ENCODE peak calls at places on chromosomes 7 and 10, in eight cellular contexts. P is Calu3; O is activated T-helper 1 cell treated with anti-CD3 and anti-CD28 coated beads, Interleukin-12 subunit alpha, Interleukin-12 subunit beta, Interleukin-2, Interleukin-4 antibody, amounts not matched to agents 30 ng/mL and 10 ng/mL and 1 ng/mL, durations not matched to agents 14 hours and 24 hours and 36 hours; S is GM04504; U is stimulated activated CD4-positive, alpha-beta T cell treated with anti-CD3 and anti-CD28 coated beads, Interleukin-2, amount 100 ng/mL, for 48 hours; D is activated T-helper 9 cell treated with anti-CD3 and anti-CD28 coated beads, Interleukin-2, amount 50 U/mL, for 16 hours; J is brain microvascular endothelial cell; E is putamen. C is an unnamed sample.

GRCh38 chr7:11548532-11548931 is 283.5 kb downstream of the THSD7A start:
- DNase-seq in P (no peak), O (no peak), S (no peak), U (no peak), D (no peak), J (no peak), E (no peak), C (no peak)

GRCh38 chr10:18079665-18080295 is 60.4 kb upstream of the CACNB2 start:
- DNase-seq in P (no peak), O (no peak), S (peak), U (no peak), D (no peak), J (no peak), E (no peak), C (no peak)

GRCh38 chr7:22943997-22944396 is 69.9 kb downstream of the HYCC1 start:
- DNase-seq in P (no peak), O (no peak), S (no peak), U (no peak), D (no peak), J (peak), E (no peak), C (no peak)

GRCh38 chr7:91251877-91252276 is 12.4 kb upstream of the FZD1 start:
- DNase-seq in P (no peak), O (no peak), S (no peak), U (no peak), D (no peak), J (no peak), E (no peak), C (no peak)

GRCh38 chr7:100696123-100696521 is 2.1 kb upstream of the GIGYF1 start:
- DNase-seq in P (no peak), O (no peak), S (no peak), U (no peak), D (no peak), J (no peak), E (no peak), C (no peak)

GRCh38 chr10:79065091-79065551 is 3.6 kb upstream of the ZMIZ1 start:
- DNase-seq in P (no peak), O (no peak), S (no peak), U (no peak), D (no peak), J (no peak), E (no peak), C (no peak)

GRCh38 chr10:77641788-77642397 is 4.3 kb upstream of the KCNMA1 start:
- DNase-seq in P (peak), O (peak), S (peak), U (peak), D (peak), J (peak), E (peak), C (peak)

GRCh38 chr10:44995581-44995913 is 5.2 kb upstream of the ZNF22 start:
- DNase-seq in P (no peak), O (no peak), S (no peak), U (no peak), D (no peak), J (no peak), E (no peak), C (no peak)

GRCh38 chr10:17059197-17059688 is 70.4 kb downstream of the CUBN start:
- DNase-seq in P (no peak), O (no peak), S (peak), U (no peak), D (no peak), J (peak), E (no peak), C (no peak)

GRCh38 chr10:22489467-22489866 is 144.2 kb downstream of the SPAG6 start:
- DNase-seq in P (no peak), O (no peak), S (no peak), U (no peak), D (no peak), J (no peak), E (no peak), C (no peak)

GRCh38 chr7:24926623-24927539 is 53.1 kb downstream of the OSBPL3 start:
- DNase-seq in P (no peak), O (no peak), S (peak), U (no peak), D (no peak), J (peak), E (no peak), C (no peak)

GRCh38 chr10:43220971-43221418 is 45.9 kb downstream of the RASGEF1A start:
- DNase-seq in P (no peak), O (no peak), S (no peak), U (no peak), D (no peak), J (no peak), E (no peak), C (no peak)

GRCh38 chr7:150524018-150524417 is 9.3 kb downstream of the GIMAP7 start:
- DNase-seq in P (no peak), O (no peak), S (no peak), U (no peak), D (no peak), J (no peak), E (no peak), C (no peak)

GRCh38 chr10:100357073-100357858 is 10.2 kb downstream of the SCD start:
- DNase-seq in P (no peak), O (no peak), S (no peak), U (no peak), D (no peak), J (no peak), E (no peak), C (no peak)

GRCh38 chr7:27586825-27587224 is 75.9 kb downstream of the HIBADH start:
- DNase-seq in P (no peak), O (no peak), S (no peak), U (no peak), D (no peak), J (no peak), E (peak), C (peak)

GRCh38 chr7:47950714-47951113 is 2.4 kb upstream of the PKD1L1 start:
- DNase-seq in P (peak), O (no peak), S (no peak), U (no peak), D (no peak), J (no peak), E (no peak), C (peak)

GRCh38 chr7:24816868-24817267 is 59.6 kb upstream of the GSDME start:
- DNase-seq in P (no peak), O (no peak), S (no peak), U (no peak), D (no peak), J (no peak), E (no peak), C (no peak)

GRCh38 chr10:18880530-18880929 is 168.1 kb upstream of the MALRD1 start:
- DNase-seq in P (no peak), O (no peak), S (no peak), U (no peak), D (no peak), J (no peak), E (no peak), C (no peak)

GRCh38 chr10:98006266-98006665 is 24.2 kb downstream of the CRTAC1 start:
- DNase-seq in P (no peak), O (no peak), S (no peak), U (no peak), D (no peak), J (no peak), E (no peak), C (no peak)

GRCh38 chr10:44960482-44961230 is 1.1 kb downstream of the RASSF4 start:
- DNase-seq in P (no peak), O (no peak), S (no peak), U (no peak), D (no peak), J (no peak), E (no peak), C (no peak)

GRCh38 chr7:22550514-22551010 is 50.6 kb upstream of the STEAP1B start:
- DNase-seq in P (no peak), O (no peak), S (no peak), U (no peak), D (no peak), J (no peak), E (no peak), C (no peak)

GRCh38 chr7:114901771-114902170 is 20.1 kb upstream of the MDFIC start:
- DNase-seq in P (peak), O (no peak), S (no peak), U (no peak), D (no peak), J (peak), E (no peak), C (no peak)

GRCh38 chr7:74056096-74056915 is 27.3 kb upstream of the LIMK1 start:
- DNase-seq in P (no peak), O (no peak), S (no peak), U (no peak), D (no peak), J (no peak), E (no peak), C (no peak)

GRCh38 chr7:113015038-113015645 is 71.5 kb downstream of the GPR85 start:
- DNase-seq in P (peak), O (no peak), S (no peak), U (no peak), D (no peak), J (peak), E (peak), C (no peak)

GRCh38 chr10:2619472-2619871 is 447.9 kb upstream of the PFKP start:
- DNase-seq in P (peak), O (no peak), S (no peak), U (no peak), D (no peak), J (no peak), E (no peak), C (no peak)

GRCh38 chr7:20508109-20508508 is 107.4 kb upstream of the ABCB5 start:
- DNase-seq in P (no peak), O (no peak), S (no peak), U (no peak), D (no peak), J (no peak), E (no peak), C (no peak)

GRCh38 chr10:129796611-129797420 is 167.3 kb downstream of the EBF3 start:
- DNase-seq in P (no peak), O (no peak), S (no peak), U (no peak), D (no peak), J (no peak), E (no peak), C (no peak)

GRCh38 chr10:71711052-71711623 is 8.4 kb downstream of the C10orf105 start:
- DNase-seq in P (no peak), O (no peak), S (no peak), U (no peak), D (no peak), J (peak), E (no peak), C (no peak)

GRCh38 chr7:69862413-69863064 is 264.3 kb downstream of the AUTS2 start:
- DNase-seq in P (no peak), O (no peak), S (no peak), U (no peak), D (no peak), J (no peak), E (no peak), C (no peak)

GRCh38 chr7:6433814-6434630 is 13.7 kb downstream of the DAGLB start:
- DNase-seq in P (no peak), O (no peak), S (no peak), U (no peak), D (no peak), J (no peak), E (peak), C (no peak)

C was measured in upper lobe of left lung.